ENCODE peak calls at places on chromosomes 12 and 14, in ten cellular contexts. One of them, this sample, is unnamed. For H3K4me1, the result is how much of the 10 kb centered on the place peaks cover.

GRCh38 chr12:69900720-69901131 is 75.7 kb downstream of the MYRFL start:
- DNase-seq in lower lobe of right lung: peak
- DNase-seq in PC-9: peak
- DNase-seq in ovary: peak
- DNase-seq in sigmoid colon: peak
- DNase-seq in Panc1: no peak
- DNase-seq in cardiac muscle cell: peak
- DNase-seq in fibroblast of lung: peak
- DNase-seq in left ventricle myocardium inferior: peak
- DNase-seq in colonic mucosa: peak
- DNase-seq in this sample: peak

GRCh38 chr12:89383235-89384049 is 31.1 kb upstream of the DUSP6 start:
- DNase-seq in lower lobe of right lung: no peak
- DNase-seq in PC-9: no peak
- DNase-seq in ovary: no peak
- DNase-seq in sigmoid colon: no peak
- DNase-seq in Panc1: no peak
- DNase-seq in cardiac muscle cell: no peak
- DNase-seq in fibroblast of lung: peak
- DNase-seq in left ventricle myocardium inferior: no peak
- DNase-seq in colonic mucosa: peak
- DNase-seq in this sample: peak

GRCh38 chr14:34604990-34605389 is 25.0 kb downstream of the SNX6 start:
- DNase-seq in lower lobe of right lung: no peak
- DNase-seq in PC-9: no peak
- DNase-seq in ovary: no peak
- DNase-seq in sigmoid colon: no peak
- DNase-seq in Panc1: no peak
- DNase-seq in cardiac muscle cell: no peak
- DNase-seq in fibroblast of lung: peak
- DNase-seq in left ventricle myocardium inferior: no peak
- DNase-seq in colonic mucosa: no peak
- DNase-seq in this sample: no peak

GRCh38 chr14:88168498-88169165 is 154.4 kb downstream of the KCNK10 start:
- DNase-seq in lower lobe of right lung: no peak
- DNase-seq in PC-9: no peak
- DNase-seq in ovary: no peak
- DNase-seq in sigmoid colon: no peak
- DNase-seq in Panc1: peak
- DNase-seq in cardiac muscle cell: peak
- DNase-seq in fibroblast of lung: peak
- DNase-seq in left ventricle myocardium inferior: no peak
- DNase-seq in colonic mucosa: peak
- DNase-seq in this sample: peak

GRCh38 chr12:111298583-111299436 is 70.1 kb downstream of the PHETA1 start:
- DNase-seq in lower lobe of right lung: no peak
- DNase-seq in PC-9: no peak
- DNase-seq in ovary: peak
- DNase-seq in sigmoid colon: no peak
- DNase-seq in Panc1: no peak
- DNase-seq in cardiac muscle cell: peak
- DNase-seq in fibroblast of lung: peak
- DNase-seq in left ventricle myocardium inferior: peak
- DNase-seq in colonic mucosa: peak
- DNase-seq in this sample: peak

GRCh38 chr12:15633201-15633600 is 156.0 kb downstream of the EPS8 start:
- DNase-seq in lower lobe of right lung: no peak
- DNase-seq in PC-9: no peak
- DNase-seq in ovary: no peak
- DNase-seq in sigmoid colon: no peak
- DNase-seq in Panc1: no peak
- DNase-seq in cardiac muscle cell: no peak
- DNase-seq in fibroblast of lung: peak
- DNase-seq in left ventricle myocardium inferior: no peak
- DNase-seq in colonic mucosa: no peak
- DNase-seq in this sample: no peak

GRCh38 chr12:103840399-103840880 is 594 bp downstream of the NT5DC3 start:
- DNase-seq in lower lobe of right lung: peak
- DNase-seq in PC-9: no peak
- DNase-seq in ovary: peak
- DNase-seq in sigmoid colon: no peak
- DNase-seq in Panc1: no peak
- DNase-seq in cardiac muscle cell: no peak
- DNase-seq in fibroblast of lung: no peak
- DNase-seq in left ventricle myocardium inferior: peak
- DNase-seq in colonic mucosa: no peak
- DNase-seq in this sample: peak

GRCh38 chr12:76685246-76685678 is 78.7 kb upstream of the ZDHHC17 start:
- DNase-seq in lower lobe of right lung: no peak
- DNase-seq in PC-9: no peak
- DNase-seq in ovary: peak
- DNase-seq in sigmoid colon: no peak
- DNase-seq in Panc1: no peak
- DNase-seq in cardiac muscle cell: peak
- DNase-seq in fibroblast of lung: peak
- DNase-seq in left ventricle myocardium inferior: peak
- DNase-seq in colonic mucosa: peak
- DNase-seq in this sample: peak

GRCh38 chr14:22723814-22724213 is 42.7 kb upstream of the OXA1L start:
- DNase-seq in lower lobe of right lung: no peak
- DNase-seq in PC-9: no peak
- DNase-seq in ovary: no peak
- DNase-seq in sigmoid colon: no peak
- DNase-seq in Panc1: no peak
- DNase-seq in cardiac muscle cell: no peak
- DNase-seq in fibroblast of lung: no peak
- DNase-seq in left ventricle myocardium inferior: no peak
- DNase-seq in colonic mucosa: no peak
- DNase-seq in this sample: no peak

GRCh38 chr12:12681061-12681765 is 14.8 kb downstream of the GPR19 start:
- DNase-seq in lower lobe of right lung: no peak
- DNase-seq in PC-9: no peak
- DNase-seq in ovary: no peak
- DNase-seq in sigmoid colon: no peak
- DNase-seq in Panc1: no peak
- DNase-seq in cardiac muscle cell: no peak
- DNase-seq in fibroblast of lung: no peak
- DNase-seq in left ventricle myocardium inferior: no peak
- DNase-seq in colonic mucosa: no peak
- DNase-seq in this sample: no peak

GRCh38 chr12:19026035-19026434 is 103.5 kb upstream of the PLEKHA5 start:
- DNase-seq in lower lobe of right lung: no peak
- DNase-seq in PC-9: no peak
- DNase-seq in ovary: no peak
- DNase-seq in sigmoid colon: no peak
- DNase-seq in Panc1: no peak
- DNase-seq in cardiac muscle cell: no peak
- DNase-seq in fibroblast of lung: no peak
- DNase-seq in left ventricle myocardium inferior: no peak
- DNase-seq in colonic mucosa: no peak
- DNase-seq in this sample: no peak

GRCh38 chr14:36605506-36605857 is 23.1 kb upstream of the NKX2-8 start:
- DNase-seq in lower lobe of right lung: no peak
- DNase-seq in PC-9: no peak
- DNase-seq in ovary: no peak
- DNase-seq in sigmoid colon: no peak
- DNase-seq in Panc1: no peak
- DNase-seq in cardiac muscle cell: no peak
- DNase-seq in fibroblast of lung: no peak
- DNase-seq in left ventricle myocardium inferior: no peak
- DNase-seq in colonic mucosa: no peak
- DNase-seq in this sample: no peak

GRCh38 chr12:1928439-1929121 is 10.1 kb upstream of the CACNA2D4 start:
- DNase-seq in lower lobe of right lung: peak
- DNase-seq in PC-9: no peak
- DNase-seq in ovary: no peak
- DNase-seq in sigmoid colon: peak
- DNase-seq in Panc1: no peak
- DNase-seq in cardiac muscle cell: no peak
- DNase-seq in fibroblast of lung: no peak
- DNase-seq in left ventricle myocardium inferior: no peak
- DNase-seq in colonic mucosa: peak
- DNase-seq in this sample: no peak
- H3K27ac ChIP-seq in lower lobe of right lung: no peak
- H3K27ac ChIP-seq in PC-9: no peak
- H3K27ac ChIP-seq in ovary: no peak
- H3K27ac ChIP-seq in sigmoid colon: peak
- H3K27ac ChIP-seq in Panc1: no peak
- H3K27ac ChIP-seq in cardiac muscle cell: no peak
- H3K27ac ChIP-seq in fibroblast of lung: no peak
- H3K27ac ChIP-seq in left ventricle myocardium inferior: peak
- H3K27ac ChIP-seq in colonic mucosa: no peak
- H3K27ac ChIP-seq in this sample: no peak

GRCh38 chr12:113862570-113863454 is 103.3 kb downstream of the RBM19 start:
- DNase-seq in lower lobe of right lung: no peak
- DNase-seq in PC-9: no peak
- DNase-seq in ovary: no peak
- DNase-seq in sigmoid colon: no peak
- DNase-seq in Panc1: no peak
- DNase-seq in cardiac muscle cell: no peak
- DNase-seq in fibroblast of lung: peak
- DNase-seq in left ventricle myocardium inferior: no peak
- DNase-seq in colonic mucosa: no peak
- DNase-seq in this sample: no peak

GRCh38 chr12:113861708-113862312 is 104.3 kb downstream of the RBM19 start:
- DNase-seq in lower lobe of right lung: no peak
- DNase-seq in PC-9: no peak
- DNase-seq in ovary: no peak
- DNase-seq in sigmoid colon: no peak
- DNase-seq in Panc1: no peak
- DNase-seq in cardiac muscle cell: no peak
- DNase-seq in fibroblast of lung: no peak
- DNase-seq in left ventricle myocardium inferior: no peak
- DNase-seq in colonic mucosa: no peak
- DNase-seq in this sample: no peak

GRCh38 chr12:113858828-113859386 is 107.2 kb downstream of the RBM19 start:
- DNase-seq in lower lobe of right lung: no peak
- DNase-seq in PC-9: no peak
- DNase-seq in ovary: no peak
- DNase-seq in sigmoid colon: no peak
- DNase-seq in Panc1: no peak
- DNase-seq in cardiac muscle cell: no peak
- DNase-seq in fibroblast of lung: no peak
- DNase-seq in left ventricle myocardium inferior: no peak
- DNase-seq in colonic mucosa: no peak
- DNase-seq in this sample: no peak

GRCh38 chr12:113860059-113860820 is 105.9 kb downstream of the RBM19 start:
- DNase-seq in lower lobe of right lung: no peak
- DNase-seq in PC-9: no peak
- DNase-seq in ovary: no peak
- DNase-seq in sigmoid colon: no peak
- DNase-seq in Panc1: no peak
- DNase-seq in cardiac muscle cell: no peak
- DNase-seq in fibroblast of lung: no peak
- DNase-seq in left ventricle myocardium inferior: no peak
- DNase-seq in colonic mucosa: no peak
- DNase-seq in this sample: no peak

GRCh38 chr12:113860950-113861349 is 105.2 kb downstream of the RBM19 start:
- DNase-seq in lower lobe of right lung: no peak
- DNase-seq in PC-9: peak
- DNase-seq in ovary: no peak
- DNase-seq in sigmoid colon: no peak
- DNase-seq in Panc1: no peak
- DNase-seq in cardiac muscle cell: no peak
- DNase-seq in fibroblast of lung: peak
- DNase-seq in left ventricle myocardium inferior: no peak
- DNase-seq in colonic mucosa: no peak
- DNase-seq in this sample: no peak
- H3K4me1 ChIP-seq in lower lobe of right lung: under half
- H3K4me1 ChIP-seq in PC-9: under half
- H3K4me1 ChIP-seq in ovary: under half
- H3K4me1 ChIP-seq in sigmoid colon: under half
- H3K4me1 ChIP-seq in Panc1: under half
- H3K4me1 ChIP-seq in cardiac muscle cell: under half
- H3K4me1 ChIP-seq in fibroblast of lung: under half
- H3K4me1 ChIP-seq in left ventricle myocardium inferior: under half
- H3K4me1 ChIP-seq in colonic mucosa: under half
- H3K4me1 ChIP-seq in this sample: under half

GRCh38 chr12:130401703-130402102 is 64.0 kb downstream of the PIWIL1 start:
- DNase-seq in lower lobe of right lung: no peak
- DNase-seq in PC-9: no peak
- DNase-seq in ovary: no peak
- DNase-seq in sigmoid colon: no peak
- DNase-seq in Panc1: no peak
- DNase-seq in cardiac muscle cell: peak
- DNase-seq in fibroblast of lung: no peak
- DNase-seq in left ventricle myocardium inferior: no peak
- DNase-seq in colonic mucosa: no peak
- DNase-seq in this sample: no peak
- TF ChIP-seq CTCF in lower lobe of right lung: no peak
- TF ChIP-seq CTCF in PC-9: no peak
- TF ChIP-seq CTCF in ovary: no peak
- TF ChIP-seq CTCF in sigmoid colon: no peak
- TF ChIP-seq CTCF in Panc1: peak
- TF ChIP-seq CTCF in cardiac muscle cell: no peak
- TF ChIP-seq CTCF in fibroblast of lung: no peak
- TF ChIP-seq CTCF in left ventricle myocardium inferior: peak
- TF ChIP-seq CTCF in colonic mucosa: no peak
- TF ChIP-seq CTCF in this sample: peak

GRCh38 chr12:57166971-57167371 is 19.6 kb upstream of the LRP1-AS start:
- DNase-seq in lower lobe of right lung: no peak
- DNase-seq in PC-9: peak
- DNase-seq in ovary: no peak
- DNase-seq in sigmoid colon: no peak
- DNase-seq in Panc1: peak
- DNase-seq in cardiac muscle cell: no peak
- DNase-seq in fibroblast of lung: peak
- DNase-seq in left ventricle myocardium inferior: no peak
- DNase-seq in colonic mucosa: no peak
- DNase-seq in this sample: no peak

GRCh38 chr12:57171668-57172067 is 24.2 kb upstream of the LRP1-AS start:
- DNase-seq in lower lobe of right lung: no peak
- DNase-seq in PC-9: no peak
- DNase-seq in ovary: peak
- DNase-seq in sigmoid colon: no peak
- DNase-seq in Panc1: no peak
- DNase-seq in cardiac muscle cell: no peak
- DNase-seq in fibroblast of lung: peak
- DNase-seq in left ventricle myocardium inferior: no peak
- DNase-seq in colonic mucosa: no peak
- DNase-seq in this sample: no peak

GRCh38 chr12:57169969-57170368 is 22.6 kb upstream of the LRP1-AS start:
- DNase-seq in lower lobe of right lung: no peak
- DNase-seq in PC-9: no peak
- DNase-seq in ovary: no peak
- DNase-seq in sigmoid colon: no peak
- DNase-seq in Panc1: no peak
- DNase-seq in cardiac muscle cell: no peak
- DNase-seq in fibroblast of lung: no peak
- DNase-seq in left ventricle myocardium inferior: no peak
- DNase-seq in colonic mucosa: no peak
- DNase-seq in this sample: no peak

GRCh38 chr12:57170408-57170807 is 23.0 kb upstream of the LRP1-AS start:
- DNase-seq in lower lobe of right lung: no peak
- DNase-seq in PC-9: no peak
- DNase-seq in ovary: no peak
- DNase-seq in sigmoid colon: no peak
- DNase-seq in Panc1: no peak
- DNase-seq in cardiac muscle cell: no peak
- DNase-seq in fibroblast of lung: no peak
- DNase-seq in left ventricle myocardium inferior: no peak
- DNase-seq in colonic mucosa: no peak
- DNase-seq in this sample: no peak

GRCh38 chr12:57169046-57169795 is 21.8 kb upstream of the LRP1-AS start:
- DNase-seq in lower lobe of right lung: no peak
- DNase-seq in PC-9: no peak
- DNase-seq in ovary: no peak
- DNase-seq in sigmoid colon: no peak
- DNase-seq in Panc1: no peak
- DNase-seq in cardiac muscle cell: no peak
- DNase-seq in fibroblast of lung: no peak
- DNase-seq in left ventricle myocardium inferior: no peak
- DNase-seq in colonic mucosa: no peak
- DNase-seq in this sample: no peak
- H3K27ac ChIP-seq in lower lobe of right lung: no peak
- H3K27ac ChIP-seq in PC-9: no peak
- H3K27ac ChIP-seq in ovary: no peak
- H3K27ac ChIP-seq in sigmoid colon: no peak
- H3K27ac ChIP-seq in Panc1: no peak
- H3K27ac ChIP-seq in cardiac muscle cell: no peak
- H3K27ac ChIP-seq in fibroblast of lung: no peak
- H3K27ac ChIP-seq in left ventricle myocardium inferior: no peak
- H3K27ac ChIP-seq in colonic mucosa: no peak
- H3K27ac ChIP-seq in this sample: no peak